ENCODE peak calls at places on chromosomes 2 and 18, in seven cellular contexts. T is GM23338, Q is adrenal gland, O is GM06990, Y is foreskin fibroblast, I is kidney, Z is ascending aorta. N is an unnamed sample.

GRCh38 chr2:70570041-70570661 is 16.5 kb upstream of the TGFA start:
- DNase-seq in T (peak; percentile 80), Q (no peak), O (no peak), Y (no peak), I (no peak), Z (no peak), N (no peak)

GRCh38 chr2:191845876-191846786 is 757 bp downstream of the CAVIN2 start:
- DNase-seq in T (no peak), Q (no peak), O (peak; percentile 8), Y (no peak), I (peak; percentile 77), Z (no peak), N (no peak)

GRCh38 chr2:99066602-99067001 is 74.9 kb upstream of the C2orf15 start:
- DNase-seq in T (peak; percentile 69), Q (no peak), O (peak; percentile 43), Y (peak; percentile 44), I (no peak), Z (no peak), N (peak; percentile 11)

GRCh38 chr2:63044360-63045327 is 6.0 kb upstream of the OTX1 start:
- DNase-seq in T (peak; percentile 93), Q (no peak), O (no peak), Y (no peak), I (peak; percentile 61), Z (no peak), N (no peak)

GRCh38 chr2:101826716-101827115 is 129.2 kb downstream of the MAP4K4 start:
- DNase-seq in T (no peak), Q (no peak), O (no peak), Y (no peak), I (no peak), Z (no peak), N (no peak)

GRCh38 chr2:105301646-105302045 is 27.9 kb downstream of the TGFBRAP1 start:
- DNase-seq in T (no peak), Q (no peak), O (no peak), Y (no peak), I (no peak), Z (no peak), N (no peak)

GRCh38 chr18:8176554-8176953 is 432.7 kb upstream of the RAB12 start:
- DNase-seq in T (peak; percentile 18), Q (peak; percentile 63), O (no peak), Y (no peak), I (no peak), Z (no peak), N (no peak)

GRCh38 chr2:10097352-10098148 is 17.3 kb upstream of the CYS1 start:
- DNase-seq in T (peak; percentile 89), Q (peak; percentile 80), O (peak; percentile 50), Y (peak; percentile 56), I (peak; percentile 85), Z (peak; percentile 80), N (no peak)

GRCh38 chr2:148525130-148525529 is 119.4 kb upstream of the EPC2 start:
- DNase-seq in T (no peak), Q (no peak), O (no peak), Y (no peak), I (no peak), Z (no peak), N (no peak)

GRCh38 chr2:55954306-55955035 is 30.9 kb upstream of the EFEMP1 start:
- DNase-seq in T (no peak), Q (no peak), O (no peak), Y (peak; percentile 25), I (no peak), Z (no peak), N (no peak)

GRCh38 chr2:62529758-62530157 is 23.8 kb upstream of the TMEM17 start:
- DNase-seq in T (no peak), Q (no peak), O (no peak), Y (no peak), I (no peak), Z (no peak), N (no peak)

GRCh38 chr2:33108483-33109443 is 162.0 kb downstream of the LTBP1 start:
- DNase-seq in T (no peak), Q (no peak), O (no peak), Y (peak; percentile 48), I (no peak), Z (no peak), N (no peak)

GRCh38 chr2:109348645-109349554 is 219.9 kb downstream of the SH3RF3 start:
- DNase-seq in T (no peak), Q (peak; percentile 47), O (no peak), Y (no peak), I (no peak), Z (no peak), N (no peak)

GRCh38 chr2:234949762-234950434 is 1.9 kb upstream of the SH3BP4 start:
- DNase-seq in T (no peak), Q (no peak), O (no peak), Y (peak; percentile 96), I (no peak), Z (no peak), N (no peak)

GRCh38 chr2:135168119-135168872 is 116.2 kb downstream of the RAB3GAP1 start:
- DNase-seq in T (no peak), Q (no peak), O (no peak), Y (no peak), I (no peak), Z (no peak), N (no peak)
- TF ChIP-seq CTCF in T (peak; percentile 18), Q (no peak), O (no peak), Y (no peak), I (no peak), Z (no peak), N (no peak)

GRCh38 chr2:43238813-43239212 is 12.4 kb upstream of the ZFP36L2 start:
- DNase-seq in T (no peak), Q (no peak), O (no peak), Y (no peak), I (no peak), Z (no peak), N (no peak)

GRCh38 chr2:43241558-43241957 is 15.2 kb upstream of the ZFP36L2 start:
- DNase-seq in T (peak; percentile 50), Q (no peak), O (no peak), Y (no peak), I (no peak), Z (no peak), N (no peak)

GRCh38 chr2:43238176-43238575 is 11.8 kb upstream of the ZFP36L2 start:
- DNase-seq in T (no peak), Q (no peak), O (no peak), Y (no peak), I (no peak), Z (no peak), N (no peak)

GRCh38 chr2:43240762-43241150 is 14.3 kb upstream of the ZFP36L2 start:
- DNase-seq in T (no peak), Q (peak; percentile 80), O (no peak), Y (no peak), I (no peak), Z (no peak), N (no peak)

DNA sequence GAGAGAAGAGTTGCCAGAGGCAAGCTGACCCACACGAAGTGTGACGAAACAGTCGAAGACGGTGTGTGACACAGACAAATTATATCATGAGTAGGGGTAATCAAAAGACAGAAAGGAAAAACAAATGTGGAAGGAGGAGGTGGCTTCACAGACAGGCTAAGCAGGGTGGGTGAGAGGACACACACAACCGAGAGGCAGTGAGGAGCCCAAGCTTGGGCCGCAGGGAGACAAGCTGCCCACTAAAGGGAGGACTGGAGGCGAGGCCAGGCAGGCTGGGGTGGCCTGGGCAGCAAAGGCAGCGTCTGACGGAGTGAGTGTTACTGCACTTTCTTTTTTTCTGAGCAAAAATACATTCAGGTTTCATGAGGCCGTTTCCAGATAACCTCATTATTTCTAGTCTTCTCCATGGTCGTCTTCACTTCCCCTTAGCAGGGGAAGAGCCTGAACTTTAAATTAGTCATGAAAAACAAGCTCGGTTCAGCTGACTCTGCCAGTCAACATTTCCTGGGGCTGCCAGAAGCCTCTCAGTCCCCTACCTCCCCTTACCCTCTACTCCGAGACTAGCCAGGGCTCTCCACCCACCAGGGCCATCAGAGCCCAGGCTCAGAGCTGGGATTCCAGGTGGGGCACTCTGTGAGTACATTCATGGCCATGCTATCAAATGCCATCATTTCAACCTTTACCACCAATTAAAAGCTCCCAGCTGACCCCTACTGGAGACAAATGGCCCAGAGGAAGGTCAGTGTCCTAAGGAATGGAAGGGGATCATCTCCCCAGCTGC is 13.8 kb upstream of the ZFP36L2 start:
- DNase-seq in T (peak; percentile 67), Q (no peak), O (no peak), Y (no peak), I (no peak), Z (no peak), N (no peak)
- TF ChIP-seq CTCF in T (peak; percentile 49), Q (no peak), O (peak; percentile 29), Y (no peak), I (no peak), Z (no peak), N (no peak)

DNA sequence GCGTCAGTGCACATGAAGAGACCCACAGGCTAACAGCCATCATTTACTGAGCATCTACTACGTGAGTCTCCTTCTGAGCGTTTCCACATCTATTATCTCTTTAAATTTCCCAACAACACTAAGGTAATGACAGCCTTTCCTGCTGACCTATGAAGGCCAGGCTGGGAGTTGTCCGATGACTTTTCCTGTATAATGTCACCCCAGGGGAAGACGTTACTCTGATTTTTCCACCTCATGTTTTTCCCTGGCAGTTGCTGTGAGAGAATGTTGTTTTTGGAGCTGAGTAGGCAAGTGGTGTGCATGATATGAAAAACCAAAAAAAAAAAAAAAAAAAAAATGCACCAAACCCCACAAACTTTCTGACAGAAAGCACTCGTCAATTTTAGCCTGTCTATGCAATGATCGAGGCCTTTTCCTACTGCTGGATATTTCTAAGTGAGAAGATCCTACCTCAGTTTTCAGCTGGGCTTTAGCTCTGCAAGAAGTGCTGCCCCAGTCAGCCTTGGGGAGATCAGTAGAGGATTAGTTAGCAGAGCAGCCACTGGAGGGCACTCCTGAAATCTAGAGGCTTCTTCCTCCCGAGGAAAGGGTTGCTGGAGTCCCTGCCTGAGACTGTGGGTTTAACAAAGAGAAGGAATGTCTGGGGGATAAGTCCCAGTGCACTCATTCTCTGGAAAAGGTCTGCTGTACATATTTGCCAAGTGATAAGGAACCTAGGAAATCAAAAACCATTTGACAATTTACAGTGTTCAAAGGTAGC is 207.5 kb downstream of the SLC8A1 start:
- DNase-seq in T (peak; percentile 85), Q (peak; percentile 82), O (no peak), Y (peak; percentile 56), I (peak; percentile 43), Z (peak; percentile 70), N (peak; percentile 59)
- TF ChIP-seq CTCF in T (peak; percentile 61), Q (peak; percentile 68), O (peak; percentile 66), Y (peak; percentile 71), I (peak; percentile 52), Z (peak; percentile 57), N (peak; percentile 32)

DNA sequence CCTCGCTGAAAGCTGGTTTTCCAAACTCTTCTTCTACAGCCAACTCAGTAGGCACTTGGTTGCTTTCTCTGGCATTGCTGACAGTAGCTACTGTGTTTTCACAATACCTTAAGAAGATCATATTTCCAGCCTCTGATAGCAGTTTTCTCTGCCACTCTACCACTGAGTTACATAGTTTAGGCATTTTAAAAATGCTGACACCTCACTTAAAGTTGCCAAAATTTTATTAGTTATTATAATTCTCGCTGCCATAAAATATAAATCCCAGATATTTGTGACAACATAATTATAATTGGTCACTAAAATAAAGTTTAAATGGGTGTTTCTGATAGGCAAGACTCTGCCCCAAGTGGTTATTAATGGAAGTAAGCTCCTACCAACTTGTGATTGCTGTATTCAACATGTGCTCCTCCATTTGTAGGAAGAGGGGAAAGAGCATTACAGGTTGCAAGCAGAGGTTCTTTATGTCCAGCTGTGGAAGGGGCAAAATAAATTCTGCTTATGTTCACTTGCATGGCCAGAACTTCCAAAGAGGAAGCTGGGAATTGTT is 1202.8 kb downstream of the CNTNAP5 start:
- DNase-seq in T (peak; percentile 50), Q (no peak), O (no peak), Y (no peak), I (no peak), Z (no peak), N (no peak)
- TF ChIP-seq CTCF in T (peak; percentile 52), Q (no peak), O (peak; percentile 28), Y (no peak), I (no peak), Z (no peak), N (no peak)